ENCODE peak calls at places on chromosomes 4 and X, in nine cellular contexts. A is A549; T is stimulated activated CD8-positive, alpha-beta memory T cell treated with anti-CD3 and anti-CD28 coated beads, Interleukin-7, amount 100 ng/mL, for 48 hours; B is colonic mucosa; D is MCF 10A; K is stomach; C is stimulated activated CD4-positive, alpha-beta T cell treated with anti-CD3 and anti-CD28 coated beads, Interleukin-4, amount 100 ng/mL, for 4 hours; Y is NCI-H345; E is GM18507. O is an unnamed sample.

GRCh38 chrX:49075347-49075746 is 1.5 kb upstream of the PRAF2 start:
- DNase-seq in D (no peak), E (no peak), K (no peak), T (no peak), A (no peak), C (no peak), Y (no peak), B (no peak), O (no peak)

GRCh38 chr4:900721-901120 is 31.4 kb downstream of the GAK start:
- DNase-seq in K (no peak), A (no peak), E (no peak), C (no peak), B (no peak), Y (no peak), T (no peak), D (no peak), O (no peak)

GRCh38 chrX:114584434-114584943 is 603 bp downstream of the HTR2C start:
- DNase-seq in B (no peak), C (no peak), A (no peak), K (no peak), D (no peak), Y (no peak), T (no peak), E (no peak), O (no peak)

GRCh38 chr4:121119715-121120114 is 44.4 kb downstream of the TNIP3 start:
- DNase-seq in A (no peak), C (no peak), K (no peak), E (no peak), B (no peak), D (no peak), Y (no peak), T (no peak), O (no peak)

GRCh38 chrX:23783569-23784486 is 855 bp downstream of the SAT1 start:
- DNase-seq in D (no peak), A (no peak), K (no peak), C (no peak), B (no peak), T (no peak), Y (no peak), E (no peak), O (no peak)

GRCh38 chr4:15459706-15460105 is 10.0 kb upstream of the CC2D2A start:
- DNase-seq in A (no peak), K (no peak), Y (no peak), E (no peak), C (no peak), B (no peak), T (no peak), D (no peak), O (no peak)

GRCh38 chr4:61212788-61213187 is 12.7 kb downstream of the ADGRL3 start:
- DNase-seq in B (no peak), A (no peak), C (no peak), E (no peak), Y (no peak), T (no peak), D (no peak), K (no peak), O (no peak)

GRCh38 chrX:132270699-132271098 is 51.5 kb upstream of the RAP2C start:
- DNase-seq in E (no peak), A (no peak), B (no peak), C (no peak), D (peak; percentile 89), T (no peak), K (no peak), Y (no peak), O (no peak)

GRCh38 chr4:25401066-25401465 is 24.0 kb downstream of the ANAPC4 start:
- DNase-seq in D (peak; percentile 7), C (no peak), E (no peak), A (peak; percentile 14), B (no peak), T (no peak), Y (no peak), K (no peak), O (no peak)

GRCh38 chr4:41282362-41282761 is 25.6 kb downstream of the UCHL1 start:
- DNase-seq in B (no peak), T (no peak), A (no peak), K (no peak), Y (no peak), C (no peak), E (no peak), D (no peak), O (no peak)

GRCh38 chr4:42397256-42397634 is at the start of gene SHISA3:
- DNase-seq in C (no peak), A (peak; percentile 4), D (no peak), Y (no peak), T (no peak), K (no peak), E (no peak), B (peak; percentile 25), O (no peak)

GRCh38 chr4:125497861-125498260 is 183.1 kb downstream of the FAT4 start:
- DNase-seq in Y (no peak), B (no peak), C (no peak), A (no peak), E (no peak), K (no peak), T (no peak), D (no peak), O (no peak)

GRCh38 chr4:8912089-8912455 is 40.4 kb upstream of the HMX1 start:
- DNase-seq in E (no peak), T (no peak), D (no peak), A (no peak), Y (no peak), C (no peak), B (no peak), K (peak; percentile 16), O (no peak)

GRCh38 chr4:151263455-151263854 is 13.5 kb upstream of the PRSS48 start:
- DNase-seq in A (no peak), E (no peak), B (no peak), Y (no peak), T (no peak), K (no peak), C (no peak), D (no peak), O (no peak)

GRCh38 chr4:3467601-3468031 is 4.5 kb downstream of the DOK7 start:
- DNase-seq in E (no peak), T (no peak), B (no peak), C (no peak), A (no peak), D (no peak), Y (no peak), K (no peak), O (no peak)

GRCh38 chr4:4837921-4838601 is 21.4 kb upstream of the MSX1 start:
- DNase-seq in E (no peak), K (peak; percentile 14), C (no peak), T (no peak), D (no peak), Y (no peak), B (no peak), A (no peak), O (no peak)

GRCh38 chr4:81215219-81215892 is at the start of gene PRKG2:
- DNase-seq in A (no peak), T (no peak), E (no peak), D (no peak), C (no peak), Y (peak; percentile 29), K (no peak), B (peak; percentile 20), O (no peak)

GRCh38 chr4:98851806-98852205 is 77.1 kb downstream of the EIF4E start:
- DNase-seq in D (peak; percentile 36), Y (no peak), B (no peak), E (no peak), K (no peak), A (no peak), T (no peak), C (no peak), O (no peak)

GRCh38 chr4:4645743-4646142 is 103.9 kb upstream of the STX18 start:
- DNase-seq in E (no peak), K (no peak), B (no peak), T (no peak), Y (no peak), A (no peak), D (no peak), C (no peak), O (no peak)

GRCh38 chr4:44421330-44421729 is 27.3 kb downstream of the KCTD8 start:
- DNase-seq in E (no peak), B (no peak), T (no peak), D (no peak), Y (no peak), K (no peak), A (no peak), C (no peak), O (no peak)

GRCh38 chr4:156968479-156968984 is 3.1 kb downstream of the PDGFC start:
- DNase-seq in Y (peak; percentile 51), E (no peak), C (no peak), D (peak; percentile 82), A (peak; percentile 25), B (peak; percentile 82), T (no peak), K (peak; percentile 76), O (no peak)

GRCh38 chr4:108031427-108032083 is 41.9 kb downstream of the HADH start:
- DNase-seq in T (no peak), C (peak; percentile 69), E (no peak), A (no peak), B (no peak), K (no peak), D (peak; percentile 13), Y (no peak), O (no peak)

GRCh38 chr4:124804584-124804983 is 92.1 kb upstream of the ANKRD50 start:
- DNase-seq in K (no peak), B (no peak), E (no peak), D (no peak), C (no peak), T (no peak), A (no peak), Y (no peak), O (no peak)

GRCh38 chrX:43745938-43746721 is 90.0 kb downstream of the MAOA start:
- DNase-seq in E (no peak), T (no peak), A (no peak), D (no peak), K (no peak), Y (no peak), B (no peak), C (no peak), O (no peak)

GRCh38 chr4:162458051-162458450 is 294.3 kb upstream of the FSTL5 start:
- DNase-seq in E (no peak), C (no peak), K (no peak), T (no peak), A (no peak), D (no peak), Y (no peak), B (no peak), O (no peak)

GRCh38 chrX:47204970-47205369 is 11.3 kb downstream of the UBA1 start:
- DNase-seq in A (no peak), E (no peak), B (no peak), C (no peak), T (no peak), Y (peak; percentile 2), K (no peak), D (no peak), O (no peak)

GRCh38 chrX:150664290-150664689 is 28.9 kb upstream of the MTMR1 start:
- DNase-seq in B (no peak), K (peak; percentile 76), D (peak; percentile 85), Y (peak; percentile 90), C (no peak), E (no peak), A (no peak), T (no peak), O (no peak)

GRCh38 chr4:47550899-47551548 is 65.9 kb downstream of the ATP10D start:
- DNase-seq in K (no peak), D (no peak), E (no peak), T (no peak), Y (no peak), A (no peak), B (no peak), C (no peak), O (no peak)

GRCh38 chr4:4693258-4693657 is 151.4 kb upstream of the STX18 start:
- DNase-seq in E (no peak), Y (no peak), B (no peak), K (no peak), C (no peak), D (peak; percentile 81), T (no peak), A (no peak), O (no peak)

GRCh38 chrX:109839694-109840358 is 106.8 kb upstream of the ACSL4 start:
- DNase-seq in K (no peak), B (no peak), C (no peak), Y (no peak), E (no peak), D (peak; percentile 65), A (peak; percentile 15), T (no peak), O (no peak)

GRCh38 chr4:113635739-113636437 is 125.7 kb downstream of the CAMK2D start:
- DNase-seq in Y (no peak), D (no peak), E (no peak), T (no peak), A (no peak), C (no peak), B (no peak), K (no peak), O (no peak)

O was measured in activated B cell treated with CpG ODN at 0.5 μM for 24 hours.